ENCODE peak calls at places on chromosome 5, in seven cellular contexts. S is lung, N is upper lobe of right lung, B is pancreas, E is PC-3, T is fibroblast of lung, J is sigmoid colon. X is an unnamed sample.

GRCh38 chr5:170848033-170848432 is 13.8 kb upstream of the RANBP17 start:
- DNase-seq in S (no peak), N (no peak), B (no peak), E (peak), T (no peak), J (no peak), X (no peak)

GRCh38 chr5:31921852-31922305 is 252.2 kb downstream of the GOLPH3 start:
- DNase-seq in S (no peak), N (no peak), B (no peak), E (peak), T (peak), J (no peak), X (peak)

GRCh38 chr5:39501403-39501802 is 76.6 kb upstream of the DAB2 start:
- DNase-seq in S (no peak), N (no peak), B (no peak), E (peak), T (peak), J (peak), X (peak)

GRCh38 chr5:66307647-66308257 is 163.7 kb downstream of the SREK1 start:
- DNase-seq in S (no peak), N (no peak), B (no peak), E (peak), T (peak), J (no peak), X (peak)

GRCh38 chr5:71937906-71938698 is 169.2 kb upstream of the MAP1B start:
- DNase-seq in S (no peak), N (no peak), B (no peak), E (no peak), T (no peak), J (no peak), X (no peak)

GRCh38 chr5:37836173-37837100 is 3.4 kb downstream of the GDNF start:
- DNase-seq in S (no peak), N (no peak), B (no peak), E (peak), T (no peak), J (no peak), X (no peak)

GRCh38 chr5:16881253-16881652 is 54.8 kb downstream of the MYO10 start:
- DNase-seq in S (no peak), N (no peak), B (no peak), E (no peak), T (no peak), J (no peak), X (no peak)

GRCh38 chr5:3329427-3329826 is 266.2 kb upstream of the IRX1 start:
- DNase-seq in S (no peak), N (no peak), B (no peak), E (no peak), T (no peak), J (no peak), X (no peak)

GRCh38 chr5:111132731-111133435 is 40.7 kb downstream of the WDR36 start:
- DNase-seq in S (no peak), N (no peak), B (no peak), E (no peak), T (no peak), J (no peak), X (no peak)

GRCh38 chr5:93572101-93572772 is 8.8 kb downstream of the NR2F1-AS1 start:
- DNase-seq in S (no peak), N (no peak), B (peak), E (no peak), T (no peak), J (no peak), X (no peak)

GRCh38 chr5:111252799-111253564 is 28.8 kb downstream of the CAMK4 start:
- DNase-seq in S (no peak), N (no peak), B (no peak), E (no peak), T (no peak), J (no peak), X (no peak)

GRCh38 chr5:19835442-19835841 is 152.6 kb downstream of the CDH18 start:
- DNase-seq in S (no peak), N (no peak), B (no peak), E (no peak), T (no peak), J (no peak), X (no peak)

GRCh38 chr5:116696356-116696755 is 121.7 kb upstream of the SEMA6A start:
- DNase-seq in S (no peak), N (no peak), B (no peak), E (no peak), T (peak), J (no peak), X (no peak)

GRCh38 chr5:14160116-14160515 is 17.0 kb downstream of the TRIO start:
- DNase-seq in S (no peak), N (no peak), B (no peak), E (no peak), T (no peak), J (no peak), X (no peak)

GRCh38 chr5:56328753-56329560 is 95.8 kb upstream of the ANKRD55 start:
- DNase-seq in S (no peak), N (no peak), B (no peak), E (peak), T (peak), J (no peak), X (peak)

GRCh38 chr5:149563461-149563860 is 12.2 kb upstream of the CSNK1A1 start:
- DNase-seq in S (no peak), N (no peak), B (no peak), E (peak), T (peak), J (no peak), X (no peak)

GRCh38 chr5:127870914-127871313 is 167.7 kb downstream of the CCDC192 start:
- DNase-seq in S (peak), N (peak), B (no peak), E (no peak), T (peak), J (peak), X (no peak)

GRCh38 chr5:152262667-152263066 is 142.4 kb downstream of the NMUR2 start:
- DNase-seq in S (no peak), N (no peak), B (no peak), E (no peak), T (no peak), J (no peak), X (no peak)

GRCh38 chr5:143841446-143841845 is 29.5 kb downstream of the HMHB1 start:
- DNase-seq in S (no peak), N (no peak), B (no peak), E (no peak), T (no peak), J (no peak), X (no peak)

GRCh38 chr5:128155793-128156192 is 72.2 kb downstream of the SLC12A2 start:
- DNase-seq in S (no peak), N (no peak), B (no peak), E (no peak), T (no peak), J (peak), X (no peak)

GRCh38 chr5:127838661-127839060 is 135.5 kb downstream of the CCDC192 start:
- DNase-seq in S (no peak), N (no peak), B (no peak), E (peak), T (peak), J (no peak), X (no peak)

GRCh38 chr5:180141068-180141660 is 67.8 kb downstream of the RASGEF1C start:
- DNase-seq in S (no peak), N (no peak), B (no peak), E (no peak), T (no peak), J (no peak), X (no peak)

GRCh38 chr5:101424530-101425175 is 521.6 kb upstream of the ST8SIA4 start:
- DNase-seq in S (no peak), N (no peak), B (no peak), E (peak), T (peak), J (no peak), X (no peak)

GRCh38 chr5:101418735-101419134 is 515.7 kb upstream of the ST8SIA4 start:
- DNase-seq in S (no peak), N (no peak), B (no peak), E (no peak), T (peak), J (no peak), X (no peak)
- H3K27ac ChIP-seq in S (no peak), N (peak), B (no peak), E (no peak), T (no peak), J (no peak), X (no peak)

GRCh38 chr5:1799602-1800469 is at the start of gene MRPL36:
- DNase-seq in S (peak), N (peak), B (peak), E (peak), T (peak), J (peak), X (peak)

GRCh38 chr5:1800470-1801060 is 642 bp upstream of the NDUFS6 start:
- DNase-seq in S (no peak), N (peak), B (peak), E (peak), T (peak), J (no peak), X (no peak)

GRCh38 chr5:1801954-1802295 is 718 bp downstream of the NDUFS6 start:
- DNase-seq in S (no peak), N (no peak), B (no peak), E (peak), T (no peak), J (no peak), X (peak)

GRCh38 chr5:1803192-1803591 is 2.0 kb downstream of the NDUFS6 start:
- DNase-seq in S (no peak), N (no peak), B (no peak), E (no peak), T (no peak), J (no peak), X (no peak)

GRCh38 chr5:1801061-1801953 is at the start of gene NDUFS6:
- DNase-seq in S (peak), N (peak), B (peak), E (peak), T (peak), J (peak), X (peak)
- TF ChIP-seq CTCF in S (no peak), N (no peak), B (no peak), E (no peak), T (no peak), J (no peak), X (no peak)

GRCh38 chr5:138360941-138361452 is 8.5 kb downstream of the KDM3B start:
- DNase-seq in S (no peak), N (no peak), B (no peak), E (no peak), T (no peak), J (no peak), X (no peak)
- H3K27ac ChIP-seq in S (no peak), N (no peak), B (no peak), E (no peak), T (no peak), J (no peak), X (no peak)

DNA sequence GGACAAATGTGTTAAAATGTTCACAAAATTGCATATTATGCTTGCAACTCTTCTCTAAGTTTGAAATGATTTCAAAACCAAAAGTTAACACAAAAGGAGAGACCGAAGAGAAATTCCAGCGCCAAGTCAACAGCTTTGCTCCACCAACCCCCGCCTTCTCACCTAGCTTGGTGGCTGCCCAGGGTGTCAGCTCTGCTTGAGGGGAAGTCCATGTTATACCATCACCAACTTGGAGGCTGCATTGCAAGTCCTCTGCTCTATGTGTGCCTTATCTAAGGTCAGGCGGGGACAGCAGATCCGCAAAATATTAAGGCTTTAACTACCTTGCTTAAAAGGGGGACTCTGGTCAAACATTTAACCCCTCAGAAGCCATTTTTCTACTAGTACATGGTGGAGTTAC is 14.6 kb downstream of the CCNJL start:
- DNase-seq in S (no peak), N (no peak), B (no peak), E (no peak), T (no peak), J (no peak), X (no peak)
- TF ChIP-seq CTCF in S (no peak), N (no peak), B (no peak), E (no peak), T (no peak), J (no peak), X (no peak)

DNA sequence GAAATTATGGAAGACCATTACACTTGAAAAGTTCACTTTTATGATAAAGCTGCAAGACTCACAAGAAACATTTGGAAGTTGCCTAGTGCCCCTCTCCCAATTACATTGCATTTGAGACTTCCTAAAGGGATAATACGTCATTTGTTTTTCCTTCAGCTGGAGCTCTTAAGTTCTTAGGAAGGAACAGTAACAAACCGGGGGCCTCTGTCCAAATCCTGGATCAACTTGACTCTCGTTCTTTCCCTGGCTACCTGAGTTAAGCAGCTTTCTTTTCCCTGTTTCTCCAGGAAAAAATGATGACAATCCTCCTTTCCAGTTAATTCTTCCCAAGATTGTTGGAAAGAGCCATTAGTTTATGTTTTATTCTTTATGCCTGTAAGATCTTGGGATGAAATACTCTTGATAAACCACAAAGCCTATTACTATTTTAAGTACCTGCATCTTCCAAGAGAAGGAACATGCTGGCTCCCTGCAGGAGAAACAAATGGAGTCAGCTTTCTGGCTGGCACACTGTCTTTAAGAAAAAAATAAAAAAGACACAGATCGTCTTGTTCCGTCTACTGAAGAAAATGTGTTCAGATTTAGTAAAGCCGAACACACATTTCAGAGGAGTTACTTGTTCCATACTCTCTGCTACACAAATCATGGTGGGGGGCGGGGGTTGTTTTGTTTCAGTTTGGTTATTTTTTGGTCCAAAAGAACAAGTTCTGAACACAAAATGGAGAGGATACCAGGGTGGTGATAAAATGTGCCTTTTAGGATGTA is 297.8 kb downstream of the EFNA5 start:
- DNase-seq in S (no peak), N (no peak), B (no peak), E (no peak), T (peak), J (no peak), X (no peak)
- H3K27ac ChIP-seq in S (no peak), N (no peak), B (no peak), E (no peak), T (no peak), J (no peak), X (no peak)

GRCh38 chr5:114427204-114427603 is 65.3 kb downstream of the KCNN2 start:
- DNase-seq in S (no peak), N (no peak), B (no peak), E (no peak), T (no peak), J (no peak), X (no peak)
- TF ChIP-seq CTCF in S (no peak), N (no peak), B (no peak), E (no peak), T (no peak), J (no peak), X (no peak)

GRCh38 chr5:5199460-5199859 is 59.3 kb downstream of the ADAMTS16 start:
- DNase-seq in S (no peak), N (no peak), B (no peak), E (no peak), T (no peak), J (no peak), X (no peak)
- H3K27ac ChIP-seq in S (no peak), N (no peak), B (no peak), E (no peak), T (no peak), J (no peak), X (no peak)

GRCh38 chr5:172647341-172648007 is 6.4 kb downstream of the NEURL1B start:
- DNase-seq in S (no peak), N (no peak), B (no peak), E (no peak), T (no peak), J (no peak), X (peak)

GRCh38 chr5:172648008-172648359 is 6.9 kb downstream of the NEURL1B start:
- DNase-seq in S (peak), N (no peak), B (no peak), E (no peak), T (no peak), J (no peak), X (peak)

GRCh38 chr5:172645271-172645670 is 4.2 kb downstream of the NEURL1B start:
- DNase-seq in S (no peak), N (peak), B (no peak), E (no peak), T (no peak), J (no peak), X (no peak)

GRCh38 chr5:172648755-172649154 is 7.7 kb downstream of the NEURL1B start:
- DNase-seq in S (no peak), N (no peak), B (no peak), E (no peak), T (no peak), J (no peak), X (no peak)

DNA sequence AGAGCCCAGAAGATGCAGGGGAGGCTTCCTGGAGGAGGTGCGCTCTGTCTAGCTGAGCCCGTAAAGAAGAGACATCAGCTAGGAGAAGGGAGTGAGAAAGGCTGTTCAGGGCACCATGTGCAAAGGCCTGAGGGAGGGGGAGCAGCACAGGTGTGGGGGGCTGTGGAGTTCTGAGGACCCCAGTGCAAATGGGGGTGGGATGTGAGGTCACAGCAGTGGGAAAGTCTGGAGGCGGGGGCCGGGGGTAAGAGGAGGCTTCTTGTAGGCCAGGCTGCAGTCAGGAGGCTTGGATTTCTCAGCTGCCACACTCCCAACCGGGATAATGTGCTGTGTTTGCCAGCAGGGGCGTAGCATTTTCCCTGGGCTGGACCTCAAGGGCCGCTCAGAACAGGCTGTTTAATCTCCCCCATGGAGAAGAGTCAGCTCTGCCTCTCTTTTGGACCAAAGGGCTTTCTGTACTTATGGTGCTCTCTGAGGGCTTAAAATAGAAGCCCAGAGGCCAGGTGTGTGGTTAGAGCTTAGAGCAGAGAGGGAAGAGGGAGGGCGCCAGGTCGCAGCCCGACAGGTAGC is 5.7 kb downstream of the NEURL1B start:
- DNase-seq in S (no peak), N (peak), B (no peak), E (no peak), T (no peak), J (peak), X (no peak)
- TF ChIP-seq CTCF in S (no peak), N (peak), B (no peak), E (no peak), T (peak), J (peak), X (no peak)

GRCh38 chr5:96113170-96113939 is 151.7 kb upstream of the ELL2 start:
- DNase-seq in S (no peak), N (no peak), B (peak), E (no peak), T (no peak), J (no peak), X (peak)
- H3K27ac ChIP-seq in S (no peak), N (no peak), B (no peak), E (no peak), T (no peak), J (no peak), X (peak)

GRCh38 chr5:141430332-141431113 is at the start of gene PCDHGA12:
- DNase-seq in S (no peak), N (no peak), B (no peak), E (no peak), T (peak), J (no peak), X (peak)
- TF ChIP-seq CTCF in S (peak), N (peak), B (no peak), E (no peak), T (peak), J (no peak), X (no peak)

X was measured in RWPE1.